ENCODE peak calls at places on chromosomes 6 and 20, in nine cellular contexts. F is foreskin fibroblast, Z is HCT116, L is choroid plexus epithelial cell, E is breast epithelium, V is WTC11, W is psoas muscle, R is heart left ventricle, D is neural crest cell. M is an unnamed sample.

GRCh38 chr6:6328451-6328850 is 8.0 kb upstream of the F13A1 start:
- DNase-seq in F (no peak), Z (no peak), L (no peak), E (no peak), V (no peak), W (no peak), R (no peak), D (no peak), M (no peak)

GRCh38 chr6:149513915-149514314 is 29.1 kb upstream of the ZC3H12D start:
- DNase-seq in F (no peak), Z (no peak), L (peak), E (no peak), V (no peak), W (no peak), R (no peak), D (no peak), M (no peak)

GRCh38 chr6:34476462-34476861 is 10.6 kb downstream of the PACSIN1 start:
- DNase-seq in F (no peak), Z (no peak), L (no peak), E (no peak), V (no peak), W (no peak), R (no peak), D (no peak), M (no peak)

GRCh38 chr6:110093981-110094380 is 85.5 kb downstream of the WASF1 start:
- DNase-seq in F (no peak), Z (no peak), L (no peak), E (no peak), V (no peak), W (no peak), R (no peak), D (no peak), M (no peak)

GRCh38 chr20:51434556-51435256 is 107.8 kb downstream of the NFATC2 start:
- DNase-seq in F (peak), Z (peak), L (peak), E (no peak), V (no peak), W (no peak), R (no peak), D (no peak), M (no peak)

GRCh38 chr6:111462770-111463391 is 20.1 kb downstream of the REV3L start:
- DNase-seq in F (no peak), Z (no peak), L (peak), E (no peak), V (no peak), W (no peak), R (no peak), D (no peak), M (peak)

GRCh38 chr6:5249451-5250122 is 11.2 kb downstream of the LYRM4 start:
- DNase-seq in F (no peak), Z (no peak), L (peak), E (no peak), V (no peak), W (no peak), R (no peak), D (no peak), M (no peak)

GRCh38 chr20:59835448-59836395 is 97.7 kb downstream of the SYCP2 start:
- DNase-seq in F (peak), Z (no peak), L (peak), E (no peak), V (peak), W (no peak), R (no peak), D (peak), M (no peak)

GRCh38 chr20:34559311-34560140 is 1.0 kb downstream of the MAP1LC3A start:
- DNase-seq in F (no peak), Z (no peak), L (peak), E (no peak), V (peak), W (peak), R (no peak), D (peak), M (no peak)

GRCh38 chr6:34235605-34236422 is 859 bp upstream of the HMGA1 start:
- DNase-seq in F (peak), Z (no peak), L (peak), E (no peak), V (peak), W (peak), R (peak), D (peak), M (no peak)

GRCh38 chr6:14652536-14652935 is 535.0 kb downstream of the CD83 start:
- DNase-seq in F (no peak), Z (no peak), L (no peak), E (no peak), V (no peak), W (no peak), R (no peak), D (no peak), M (no peak)

GRCh38 chr6:155693573-155694428 is 238.2 kb upstream of the NOX3 start:
- DNase-seq in F (no peak), Z (no peak), L (no peak), E (no peak), V (no peak), W (no peak), R (no peak), D (no peak), M (no peak)

GRCh38 chr6:144248470-144249301 is 36.4 kb upstream of the UTRN start:
- DNase-seq in F (peak), Z (no peak), L (peak), E (no peak), V (no peak), W (no peak), R (no peak), D (no peak), M (no peak)

GRCh38 chr6:28643017-28643740 is 117.5 kb downstream of the GPX5 start:
- DNase-seq in F (peak), Z (peak), L (peak), E (no peak), V (peak), W (no peak), R (no peak), D (peak), M (peak)

GRCh38 chr20:48733296-48733790 is 94.5 kb downstream of the PREX1 start:
- DNase-seq in F (no peak), Z (no peak), L (peak), E (no peak), V (no peak), W (no peak), R (no peak), D (no peak), M (no peak)

GRCh38 chr20:12728782-12729181 is 280.0 kb upstream of the SPTLC3 start:
- DNase-seq in F (no peak), Z (no peak), L (no peak), E (no peak), V (no peak), W (no peak), R (no peak), D (no peak), M (no peak)

GRCh38 chr6:12733876-12734275 is 17.3 kb downstream of the PHACTR1 start:
- DNase-seq in F (no peak), Z (no peak), L (no peak), E (no peak), V (no peak), W (no peak), R (no peak), D (no peak), M (no peak)

GRCh38 chr6:139764498-139764986 is 390.1 kb upstream of the CITED2 start:
- DNase-seq in F (peak), Z (peak), L (peak), E (peak), V (no peak), W (peak), R (no peak), D (no peak), M (peak)

GRCh38 chr6:113050010-113050893 is 703.1 kb downstream of the RFPL4B start:
- DNase-seq in F (peak), Z (no peak), L (peak), E (no peak), V (no peak), W (no peak), R (no peak), D (no peak), M (no peak)

GRCh38 chr20:43536041-43536816 is 22.6 kb upstream of the SGK2 start:
- DNase-seq in F (no peak), Z (no peak), L (no peak), E (no peak), V (no peak), W (no peak), R (no peak), D (no peak), M (no peak)

GRCh38 chr20:16520154-16520553 is 53.1 kb downstream of the KIF16B start:
- DNase-seq in F (no peak), Z (no peak), L (no peak), E (no peak), V (no peak), W (no peak), R (no peak), D (no peak), M (no peak)

GRCh38 chr6:164208371-164208770 is 793.9 kb downstream of the QKI start:
- DNase-seq in F (no peak), Z (no peak), L (no peak), E (no peak), V (no peak), W (no peak), R (no peak), D (no peak), M (no peak)

GRCh38 chr6:28082939-28083338 is 2.6 kb downstream of the ZNF165 start:
- DNase-seq in F (no peak), Z (no peak), L (no peak), E (no peak), V (no peak), W (no peak), R (no peak), D (no peak), M (no peak)

GRCh38 chr6:134175532-134176282 is 123.3 kb upstream of the SLC2A12 start:
- DNase-seq in F (peak), Z (peak), L (peak), E (peak), V (peak), W (peak), R (peak), D (peak), M (no peak)

GRCh38 chr6:90425161-90425641 is 128.6 kb upstream of the BACH2 start:
- DNase-seq in F (no peak), Z (no peak), L (no peak), E (no peak), V (no peak), W (no peak), R (no peak), D (no peak), M (no peak)

GRCh38 chr6:33147807-33148666 is 44.2 kb downstream of the COL11A2 start:
- DNase-seq in F (no peak), Z (peak), L (peak), E (no peak), V (no peak), W (no peak), R (no peak), D (no peak), M (no peak)

GRCh38 chr6:11043552-11043960 is 549 bp downstream of the ELOVL2 start:
- DNase-seq in F (no peak), Z (no peak), L (no peak), E (no peak), V (peak), W (no peak), R (no peak), D (peak), M (no peak)

GRCh38 chr20:22944936-22945335 is 90.2 kb upstream of the SSTR4 start:
- DNase-seq in F (no peak), Z (no peak), L (no peak), E (no peak), V (no peak), W (no peak), R (no peak), D (no peak), M (no peak)

GRCh38 chr6:43277643-43278523 is 20.2 kb upstream of the SLC22A7 start:
- DNase-seq in F (no peak), Z (no peak), L (no peak), E (no peak), V (no peak), W (no peak), R (peak), D (no peak), M (no peak)

GRCh38 chr20:31573555-31574295 is 31.4 kb upstream of the ID1 start:
- DNase-seq in F (no peak), Z (no peak), L (no peak), E (no peak), V (no peak), W (no peak), R (no peak), D (no peak), M (no peak)

GRCh38 chr6:26554669-26555504 is 16.7 kb downstream of the HMGN4 start:
- DNase-seq in F (peak), Z (no peak), L (peak), E (no peak), V (peak), W (peak), R (no peak), D (peak), M (no peak)

GRCh38 chr6:45966797-45967196 is 48.9 kb downstream of the CLIC5 start:
- DNase-seq in F (no peak), Z (no peak), L (no peak), E (no peak), V (no peak), W (no peak), R (no peak), D (no peak), M (no peak)

GRCh38 chr6:113719545-113719944 is 137.6 kb upstream of the MARCKS start:
- DNase-seq in F (peak), Z (no peak), L (peak), E (no peak), V (no peak), W (no peak), R (no peak), D (no peak), M (no peak)

GRCh38 chr6:159819932-159820640 is 20.0 kb downstream of the PNLDC1 start:
- DNase-seq in F (no peak), Z (no peak), L (peak), E (no peak), V (no peak), W (no peak), R (no peak), D (peak), M (no peak)

GRCh38 chr6:167670938-167671338 is 155.8 kb upstream of the AFDN start:
- DNase-seq in F (no peak), Z (no peak), L (no peak), E (no peak), V (no peak), W (no peak), R (no peak), D (no peak), M (no peak)

GRCh38 chr6:1630212-1630770 is 20.6 kb downstream of the FOXC1 start:
- DNase-seq in F (no peak), Z (no peak), L (no peak), E (no peak), V (no peak), W (no peak), R (no peak), D (no peak), M (no peak)

GRCh38 chr6:102619585-102619984 is 1226.1 kb downstream of the GRIK2 start:
- DNase-seq in F (no peak), Z (peak), L (peak), E (no peak), V (no peak), W (no peak), R (no peak), D (no peak), M (no peak)
- TF ChIP-seq CTCF in F (peak), Z (peak), L (peak), E (no peak), V (peak), W (peak), R (no peak), D (peak), M (peak)

GRCh38 chr6:67666177-67666964 is 968.7 kb upstream of the ADGRB3 start:
- DNase-seq in F (peak), Z (no peak), L (no peak), E (no peak), V (no peak), W (no peak), R (no peak), D (no peak), M (no peak)
- TF ChIP-seq CTCF in F (no peak), Z (no peak), L (no peak), E (no peak), V (no peak), W (no peak), R (no peak), D (no peak), M (no peak)

GRCh38 chr6:329888-330691 is 37.8 kb downstream of the DUSP22 start:
- DNase-seq in F (peak), Z (no peak), L (no peak), E (no peak), V (no peak), W (no peak), R (no peak), D (no peak), M (no peak)
- TF ChIP-seq CTCF in F (no peak), Z (peak), L (no peak), E (no peak), V (no peak), W (no peak), R (no peak), D (no peak), M (no peak)

GRCh38 chr20:33503564-33503963 is 13.7 kb downstream of the CBFA2T2 start:
- DNase-seq in F (no peak), Z (no peak), L (no peak), E (no peak), V (no peak), W (no peak), R (no peak), D (no peak), M (no peak)

GRCh38 chr20:33501000-33501399 is 11.1 kb downstream of the CBFA2T2 start:
- DNase-seq in F (no peak), Z (no peak), L (no peak), E (no peak), V (no peak), W (no peak), R (no peak), D (no peak), M (no peak)

GRCh38 chr20:33499347-33499746 is 9.5 kb downstream of the CBFA2T2 start:
- DNase-seq in F (no peak), Z (no peak), L (no peak), E (no peak), V (no peak), W (no peak), R (no peak), D (no peak), M (no peak)
- TF ChIP-seq CTCF in F (no peak), Z (no peak), L (no peak), E (no peak), V (no peak), W (no peak), R (no peak), D (no peak), M (no peak)

GRCh38 chr20:24993337-24994185 is 1.0 kb upstream of the APMAP start:
- DNase-seq in F (no peak), Z (no peak), L (peak), E (no peak), V (no peak), W (no peak), R (no peak), D (no peak), M (no peak)
- TF ChIP-seq CTCF in F (peak), Z (peak), L (peak), E (peak), V (no peak), W (peak), R (peak), D (no peak), M (peak)

GRCh38 chr20:62362991-62363919 is 3.9 kb downstream of the LAMA5 start:
- DNase-seq in F (no peak), Z (no peak), L (no peak), E (no peak), V (peak), W (peak), R (peak), D (no peak), M (no peak)
- TF ChIP-seq CTCF in F (no peak), Z (peak), L (no peak), E (no peak), V (no peak), W (no peak), R (no peak), D (no peak), M (no peak)

GRCh38 chr6:143176090-143177021 is 115.7 kb downstream of the AIG1 start:
- DNase-seq in F (peak), Z (peak), L (peak), E (no peak), V (peak), W (no peak), R (no peak), D (no peak), M (no peak)
- TF ChIP-seq CTCF in F (no peak), Z (peak), L (peak), E (no peak), V (no peak), W (no peak), R (no peak), D (no peak), M (peak)